ENCODE peak calls at places on chromosomes 1 and 21, in eight cellular contexts. One of them, this sample, is unnamed.

GRCh38 chr1:10962483-10962882 is 50.0 kb upstream of the TARDBP start:
- DNase-seq in Daoy: peak
- DNase-seq in NCI-H1436 treated with DMSO at 0.1 percent for 48 hours: no peak
- DNase-seq in A549: no peak
- DNase-seq in psoas muscle: no peak
- DNase-seq in stimulated activated naive CD8-positive, alpha-beta T cell treated with anti-CD3 and anti-CD28 coated beads, Interleukin-15, amount 100 ng/mL, for 72 hours: no peak
- DNase-seq in suprapubic skin: no peak
- DNase-seq in mesenchymal stem cell: no peak
- DNase-seq in this sample: no peak

GRCh38 chr1:41341756-41342562 is 19.3 kb upstream of the FOXO6 start:
- DNase-seq in Daoy: no peak
- DNase-seq in psoas muscle: no peak
- DNase-seq in NCI-H1436 treated with DMSO at 0.1 percent for 48 hours: peak
- DNase-seq in mesenchymal stem cell: peak
- DNase-seq in suprapubic skin: peak
- DNase-seq in stimulated activated naive CD8-positive, alpha-beta T cell treated with anti-CD3 and anti-CD28 coated beads, Interleukin-15, amount 100 ng/mL, for 72 hours: no peak
- DNase-seq in A549: no peak
- DNase-seq in this sample: no peak

GRCh38 chr21:29501451-29501850 is 202.7 kb downstream of the BACH1 start:
- DNase-seq in A549: no peak
- DNase-seq in NCI-H1436 treated with DMSO at 0.1 percent for 48 hours: no peak
- DNase-seq in stimulated activated naive CD8-positive, alpha-beta T cell treated with anti-CD3 and anti-CD28 coated beads, Interleukin-15, amount 100 ng/mL, for 72 hours: no peak
- DNase-seq in psoas muscle: no peak
- DNase-seq in suprapubic skin: no peak
- DNase-seq in mesenchymal stem cell: no peak
- DNase-seq in Daoy: no peak
- DNase-seq in this sample: no peak

GRCh38 chr1:230744382-230744781 is 2.8 kb upstream of the CAPN9 start:
- DNase-seq in suprapubic skin: no peak
- DNase-seq in stimulated activated naive CD8-positive, alpha-beta T cell treated with anti-CD3 and anti-CD28 coated beads, Interleukin-15, amount 100 ng/mL, for 72 hours: no peak
- DNase-seq in mesenchymal stem cell: peak
- DNase-seq in A549: no peak
- DNase-seq in Daoy: no peak
- DNase-seq in NCI-H1436 treated with DMSO at 0.1 percent for 48 hours: no peak
- DNase-seq in psoas muscle: no peak
- DNase-seq in this sample: no peak

GRCh38 chr1:8423702-8424538 is 106.0 kb downstream of the SLC45A1 start:
- DNase-seq in NCI-H1436 treated with DMSO at 0.1 percent for 48 hours: no peak
- DNase-seq in stimulated activated naive CD8-positive, alpha-beta T cell treated with anti-CD3 and anti-CD28 coated beads, Interleukin-15, amount 100 ng/mL, for 72 hours: peak
- DNase-seq in Daoy: peak
- DNase-seq in A549: peak
- DNase-seq in psoas muscle: peak
- DNase-seq in mesenchymal stem cell: peak
- DNase-seq in suprapubic skin: no peak
- DNase-seq in this sample: no peak

GRCh38 chr21:44755227-44755626 is 43.9 kb upstream of the TSPEAR start:
- DNase-seq in NCI-H1436 treated with DMSO at 0.1 percent for 48 hours: no peak
- DNase-seq in mesenchymal stem cell: no peak
- DNase-seq in suprapubic skin: no peak
- DNase-seq in A549: no peak
- DNase-seq in psoas muscle: no peak
- DNase-seq in Daoy: peak
- DNase-seq in stimulated activated naive CD8-positive, alpha-beta T cell treated with anti-CD3 and anti-CD28 coated beads, Interleukin-15, amount 100 ng/mL, for 72 hours: no peak
- DNase-seq in this sample: no peak

GRCh38 chr1:67532452-67533216 is 102.4 kb upstream of the SERBP1 start:
- DNase-seq in suprapubic skin: no peak
- DNase-seq in stimulated activated naive CD8-positive, alpha-beta T cell treated with anti-CD3 and anti-CD28 coated beads, Interleukin-15, amount 100 ng/mL, for 72 hours: peak
- DNase-seq in A549: peak
- DNase-seq in NCI-H1436 treated with DMSO at 0.1 percent for 48 hours: peak
- DNase-seq in Daoy: peak
- DNase-seq in mesenchymal stem cell: peak
- DNase-seq in psoas muscle: no peak
- DNase-seq in this sample: no peak

GRCh38 chr1:24727490-24728214 is 17.6 kb upstream of the CLIC4 start:
- DNase-seq in A549: no peak
- DNase-seq in Daoy: peak
- DNase-seq in NCI-H1436 treated with DMSO at 0.1 percent for 48 hours: no peak
- DNase-seq in stimulated activated naive CD8-positive, alpha-beta T cell treated with anti-CD3 and anti-CD28 coated beads, Interleukin-15, amount 100 ng/mL, for 72 hours: no peak
- DNase-seq in suprapubic skin: no peak
- DNase-seq in mesenchymal stem cell: peak
- DNase-seq in psoas muscle: peak
- DNase-seq in this sample: no peak

GRCh38 chr1:244751271-244751895 is 84.1 kb upstream of the COX20 start:
- DNase-seq in suprapubic skin: no peak
- DNase-seq in A549: no peak
- DNase-seq in NCI-H1436 treated with DMSO at 0.1 percent for 48 hours: no peak
- DNase-seq in stimulated activated naive CD8-positive, alpha-beta T cell treated with anti-CD3 and anti-CD28 coated beads, Interleukin-15, amount 100 ng/mL, for 72 hours: no peak
- DNase-seq in Daoy: no peak
- DNase-seq in psoas muscle: no peak
- DNase-seq in mesenchymal stem cell: no peak
- DNase-seq in this sample: no peak

GRCh38 chr1:210445485-210445884 is 116.8 kb downstream of the HHAT start:
- DNase-seq in Daoy: no peak
- DNase-seq in mesenchymal stem cell: no peak
- DNase-seq in NCI-H1436 treated with DMSO at 0.1 percent for 48 hours: no peak
- DNase-seq in stimulated activated naive CD8-positive, alpha-beta T cell treated with anti-CD3 and anti-CD28 coated beads, Interleukin-15, amount 100 ng/mL, for 72 hours: no peak
- DNase-seq in suprapubic skin: no peak
- DNase-seq in psoas muscle: no peak
- DNase-seq in A549: no peak
- DNase-seq in this sample: no peak

GRCh38 chr1:42170779-42171621 is 6.5 kb upstream of the GUCA2A start:
- DNase-seq in suprapubic skin: no peak
- DNase-seq in Daoy: no peak
- DNase-seq in NCI-H1436 treated with DMSO at 0.1 percent for 48 hours: no peak
- DNase-seq in mesenchymal stem cell: no peak
- DNase-seq in psoas muscle: no peak
- DNase-seq in stimulated activated naive CD8-positive, alpha-beta T cell treated with anti-CD3 and anti-CD28 coated beads, Interleukin-15, amount 100 ng/mL, for 72 hours: no peak
- DNase-seq in A549: no peak
- DNase-seq in this sample: no peak

GRCh38 chr1:64743954-64744491 is 852 bp upstream of the RAVER2 start:
- DNase-seq in suprapubic skin: no peak
- DNase-seq in Daoy: no peak
- DNase-seq in A549: no peak
- DNase-seq in psoas muscle: no peak
- DNase-seq in mesenchymal stem cell: no peak
- DNase-seq in stimulated activated naive CD8-positive, alpha-beta T cell treated with anti-CD3 and anti-CD28 coated beads, Interleukin-15, amount 100 ng/mL, for 72 hours: no peak
- DNase-seq in NCI-H1436 treated with DMSO at 0.1 percent for 48 hours: no peak
- DNase-seq in this sample: no peak

GRCh38 chr1:154839691-154840090 is 30.4 kb downstream of the KCNN3 start:
- DNase-seq in suprapubic skin: no peak
- DNase-seq in stimulated activated naive CD8-positive, alpha-beta T cell treated with anti-CD3 and anti-CD28 coated beads, Interleukin-15, amount 100 ng/mL, for 72 hours: no peak
- DNase-seq in psoas muscle: no peak
- DNase-seq in Daoy: no peak
- DNase-seq in mesenchymal stem cell: peak
- DNase-seq in NCI-H1436 treated with DMSO at 0.1 percent for 48 hours: no peak
- DNase-seq in A549: no peak
- DNase-seq in this sample: no peak

GRCh38 chr1:36457691-36458090 is 6.5 kb downstream of the MRPS15 start:
- DNase-seq in A549: no peak
- DNase-seq in Daoy: no peak
- DNase-seq in mesenchymal stem cell: peak
- DNase-seq in stimulated activated naive CD8-positive, alpha-beta T cell treated with anti-CD3 and anti-CD28 coated beads, Interleukin-15, amount 100 ng/mL, for 72 hours: no peak
- DNase-seq in NCI-H1436 treated with DMSO at 0.1 percent for 48 hours: no peak
- DNase-seq in suprapubic skin: no peak
- DNase-seq in psoas muscle: no peak
- DNase-seq in this sample: no peak

GRCh38 chr21:36203603-36203889 is 46.9 kb downstream of the DOP1B start:
- DNase-seq in suprapubic skin: no peak
- DNase-seq in Daoy: peak
- DNase-seq in stimulated activated naive CD8-positive, alpha-beta T cell treated with anti-CD3 and anti-CD28 coated beads, Interleukin-15, amount 100 ng/mL, for 72 hours: peak
- DNase-seq in psoas muscle: no peak
- DNase-seq in A549: peak
- DNase-seq in mesenchymal stem cell: peak
- DNase-seq in NCI-H1436 treated with DMSO at 0.1 percent for 48 hours: no peak
- DNase-seq in this sample: peak

GRCh38 chr1:156152628-156153027 is 757 bp upstream of the SEMA4A start:
- DNase-seq in NCI-H1436 treated with DMSO at 0.1 percent for 48 hours: no peak
- DNase-seq in suprapubic skin: no peak
- DNase-seq in stimulated activated naive CD8-positive, alpha-beta T cell treated with anti-CD3 and anti-CD28 coated beads, Interleukin-15, amount 100 ng/mL, for 72 hours: no peak
- DNase-seq in Daoy: peak
- DNase-seq in psoas muscle: no peak
- DNase-seq in mesenchymal stem cell: peak
- DNase-seq in A549: no peak
- DNase-seq in this sample: no peak

GRCh38 chr1:92446546-92446945 is 40.2 kb downstream of the GFI1 start:
- DNase-seq in NCI-H1436 treated with DMSO at 0.1 percent for 48 hours: no peak
- DNase-seq in A549: peak
- DNase-seq in mesenchymal stem cell: peak
- DNase-seq in stimulated activated naive CD8-positive, alpha-beta T cell treated with anti-CD3 and anti-CD28 coated beads, Interleukin-15, amount 100 ng/mL, for 72 hours: no peak
- DNase-seq in suprapubic skin: no peak
- DNase-seq in Daoy: peak
- DNase-seq in psoas muscle: no peak
- DNase-seq in this sample: no peak

GRCh38 chr1:156910309-156910782 is 10.1 kb upstream of the LRRC71 start:
- DNase-seq in suprapubic skin: no peak
- DNase-seq in mesenchymal stem cell: no peak
- DNase-seq in NCI-H1436 treated with DMSO at 0.1 percent for 48 hours: no peak
- DNase-seq in psoas muscle: no peak
- DNase-seq in A549: peak
- DNase-seq in Daoy: peak
- DNase-seq in stimulated activated naive CD8-positive, alpha-beta T cell treated with anti-CD3 and anti-CD28 coated beads, Interleukin-15, amount 100 ng/mL, for 72 hours: peak
- DNase-seq in this sample: no peak

GRCh38 chr1:13756557-13757315 is 56.7 kb downstream of the PRDM2 start:
- DNase-seq in psoas muscle: no peak
- DNase-seq in suprapubic skin: no peak
- DNase-seq in A549: no peak
- DNase-seq in stimulated activated naive CD8-positive, alpha-beta T cell treated with anti-CD3 and anti-CD28 coated beads, Interleukin-15, amount 100 ng/mL, for 72 hours: no peak
- DNase-seq in mesenchymal stem cell: no peak
- DNase-seq in Daoy: no peak
- DNase-seq in NCI-H1436 treated with DMSO at 0.1 percent for 48 hours: no peak
- DNase-seq in this sample: no peak

GRCh38 chr1:11279630-11280029 is 6.6 kb downstream of the UBIAD1 start:
- DNase-seq in NCI-H1436 treated with DMSO at 0.1 percent for 48 hours: no peak
- DNase-seq in stimulated activated naive CD8-positive, alpha-beta T cell treated with anti-CD3 and anti-CD28 coated beads, Interleukin-15, amount 100 ng/mL, for 72 hours: no peak
- DNase-seq in Daoy: no peak
- DNase-seq in psoas muscle: no peak
- DNase-seq in mesenchymal stem cell: no peak
- DNase-seq in suprapubic skin: no peak
- DNase-seq in A549: no peak
- DNase-seq in this sample: no peak

GRCh38 chr1:181139631-181140051 is 51.1 kb downstream of the IER5 start:
- DNase-seq in stimulated activated naive CD8-positive, alpha-beta T cell treated with anti-CD3 and anti-CD28 coated beads, Interleukin-15, amount 100 ng/mL, for 72 hours: no peak
- DNase-seq in NCI-H1436 treated with DMSO at 0.1 percent for 48 hours: no peak
- DNase-seq in Daoy: peak
- DNase-seq in suprapubic skin: no peak
- DNase-seq in A549: peak
- DNase-seq in psoas muscle: no peak
- DNase-seq in mesenchymal stem cell: peak
- DNase-seq in this sample: no peak

GRCh38 chr1:114986286-114986685 is 43.3 kb upstream of the TSHB start:
- DNase-seq in mesenchymal stem cell: no peak
- DNase-seq in stimulated activated naive CD8-positive, alpha-beta T cell treated with anti-CD3 and anti-CD28 coated beads, Interleukin-15, amount 100 ng/mL, for 72 hours: no peak
- DNase-seq in A549: no peak
- DNase-seq in Daoy: no peak
- DNase-seq in psoas muscle: no peak
- DNase-seq in NCI-H1436 treated with DMSO at 0.1 percent for 48 hours: no peak
- DNase-seq in suprapubic skin: no peak
- DNase-seq in this sample: no peak

GRCh38 chr1:238469146-238469601 is 578.5 kb upstream of the ZP4 start:
- DNase-seq in suprapubic skin: no peak
- DNase-seq in NCI-H1436 treated with DMSO at 0.1 percent for 48 hours: no peak
- DNase-seq in psoas muscle: no peak
- DNase-seq in A549: no peak
- DNase-seq in stimulated activated naive CD8-positive, alpha-beta T cell treated with anti-CD3 and anti-CD28 coated beads, Interleukin-15, amount 100 ng/mL, for 72 hours: no peak
- DNase-seq in mesenchymal stem cell: peak
- DNase-seq in Daoy: peak
- DNase-seq in this sample: no peak

GRCh38 chr1:58932820-58933598 is 149.2 kb upstream of the JUN start:
- DNase-seq in NCI-H1436 treated with DMSO at 0.1 percent for 48 hours: no peak
- DNase-seq in Daoy: peak
- DNase-seq in suprapubic skin: no peak
- DNase-seq in A549: peak
- DNase-seq in stimulated activated naive CD8-positive, alpha-beta T cell treated with anti-CD3 and anti-CD28 coated beads, Interleukin-15, amount 100 ng/mL, for 72 hours: no peak
- DNase-seq in psoas muscle: peak
- DNase-seq in mesenchymal stem cell: peak
- DNase-seq in this sample: peak

GRCh38 chr1:74392186-74392585 is 120.2 kb downstream of the LRRC53 start:
- DNase-seq in A549: no peak
- DNase-seq in mesenchymal stem cell: no peak
- DNase-seq in stimulated activated naive CD8-positive, alpha-beta T cell treated with anti-CD3 and anti-CD28 coated beads, Interleukin-15, amount 100 ng/mL, for 72 hours: no peak
- DNase-seq in NCI-H1436 treated with DMSO at 0.1 percent for 48 hours: no peak
- DNase-seq in psoas muscle: no peak
- DNase-seq in Daoy: no peak
- DNase-seq in suprapubic skin: no peak
- DNase-seq in this sample: no peak

GRCh38 chr1:208848854-208849253 is 604.7 kb upstream of the PLXNA2 start:
- DNase-seq in A549: no peak
- DNase-seq in Daoy: no peak
- DNase-seq in NCI-H1436 treated with DMSO at 0.1 percent for 48 hours: no peak
- DNase-seq in mesenchymal stem cell: no peak
- DNase-seq in stimulated activated naive CD8-positive, alpha-beta T cell treated with anti-CD3 and anti-CD28 coated beads, Interleukin-15, amount 100 ng/mL, for 72 hours: no peak
- DNase-seq in suprapubic skin: no peak
- DNase-seq in psoas muscle: no peak
- DNase-seq in this sample: no peak

GRCh38 chr21:40512590-40512989 is 334.4 kb downstream of the DSCAM start:
- DNase-seq in suprapubic skin: no peak
- DNase-seq in stimulated activated naive CD8-positive, alpha-beta T cell treated with anti-CD3 and anti-CD28 coated beads, Interleukin-15, amount 100 ng/mL, for 72 hours: no peak
- DNase-seq in mesenchymal stem cell: no peak
- DNase-seq in A549: no peak
- DNase-seq in NCI-H1436 treated with DMSO at 0.1 percent for 48 hours: no peak
- DNase-seq in psoas muscle: no peak
- DNase-seq in Daoy: peak
- DNase-seq in this sample: no peak

GRCh38 chr1:8541961-8542521 is 224.1 kb downstream of the SLC45A1 start:
- DNase-seq in Daoy: no peak
- DNase-seq in mesenchymal stem cell: peak
- DNase-seq in stimulated activated naive CD8-positive, alpha-beta T cell treated with anti-CD3 and anti-CD28 coated beads, Interleukin-15, amount 100 ng/mL, for 72 hours: no peak
- DNase-seq in A549: no peak
- DNase-seq in suprapubic skin: no peak
- DNase-seq in NCI-H1436 treated with DMSO at 0.1 percent for 48 hours: no peak
- DNase-seq in psoas muscle: no peak
- DNase-seq in this sample: no peak

GRCh38 chr1:173864179-173864867 is 3.5 kb downstream of the GAS5 start:
- DNase-seq in Daoy: no peak
- DNase-seq in psoas muscle: no peak
- DNase-seq in mesenchymal stem cell: no peak
- DNase-seq in stimulated activated naive CD8-positive, alpha-beta T cell treated with anti-CD3 and anti-CD28 coated beads, Interleukin-15, amount 100 ng/mL, for 72 hours: no peak
- DNase-seq in A549: no peak
- DNase-seq in suprapubic skin: no peak
- DNase-seq in NCI-H1436 treated with DMSO at 0.1 percent for 48 hours: no peak
- DNase-seq in this sample: no peak

GRCh38 chr1:27574871-27575831 is 28.8 kb downstream of the AHDC1 start:
- DNase-seq in A549: peak
- DNase-seq in suprapubic skin: no peak
- DNase-seq in stimulated activated naive CD8-positive, alpha-beta T cell treated with anti-CD3 and anti-CD28 coated beads, Interleukin-15, amount 100 ng/mL, for 72 hours: no peak
- DNase-seq in Daoy: peak
- DNase-seq in mesenchymal stem cell: peak
- DNase-seq in NCI-H1436 treated with DMSO at 0.1 percent for 48 hours: no peak
- DNase-seq in psoas muscle: peak
- DNase-seq in this sample: no peak

GRCh38 chr1:192535916-192536662 is 39.5 kb upstream of the RGS1 start:
- DNase-seq in Daoy: no peak
- DNase-seq in suprapubic skin: no peak
- DNase-seq in stimulated activated naive CD8-positive, alpha-beta T cell treated with anti-CD3 and anti-CD28 coated beads, Interleukin-15, amount 100 ng/mL, for 72 hours: no peak
- DNase-seq in NCI-H1436 treated with DMSO at 0.1 percent for 48 hours: no peak
- DNase-seq in psoas muscle: no peak
- DNase-seq in A549: no peak
- DNase-seq in mesenchymal stem cell: no peak
- DNase-seq in this sample: no peak

This sample was measured in epithelial cell of prostate.